ENCODE peak calls at places on chromosomes 1 and 21, in seven cellular contexts. One of them, this sample, is unnamed.

GRCh38 chr1:87226341-87226760 is 102.3 kb upstream of the LMO4 start:
- DNase-seq in IMR-90: peak; percentile 100
- DNase-seq in OCI-LY7: no peak
- DNase-seq in transverse colon: peak; percentile 55
- DNase-seq in astrocyte: peak; percentile 100
- DNase-seq in colonic mucosa: peak; percentile 45
- DNase-seq in small intestine: peak; percentile 77
- DNase-seq in this sample: peak; percentile 92

GRCh38 chr1:156705918-156706646 is 699 bp upstream of the CRABP2 start:
- DNase-seq in astrocyte: no peak
- DNase-seq in OCI-LY7: peak; percentile 55
- DNase-seq in IMR-90: peak; percentile 34
- DNase-seq in transverse colon: peak; percentile 66
- DNase-seq in small intestine: no peak
- DNase-seq in colonic mucosa: peak; percentile 64
- DNase-seq in this sample: peak; percentile 88

GRCh38 chr1:198408716-198409115 is 131.8 kb downstream of the ATP6V1G3 start:
- DNase-seq in small intestine: no peak
- DNase-seq in colonic mucosa: no peak
- DNase-seq in OCI-LY7: no peak
- DNase-seq in IMR-90: no peak
- DNase-seq in transverse colon: no peak
- DNase-seq in astrocyte: no peak
- DNase-seq in this sample: no peak

GRCh38 chr1:31523012-31523411 is 53.3 kb upstream of the TINAGL1 start:
- DNase-seq in OCI-LY7: no peak
- DNase-seq in small intestine: peak; percentile 62
- DNase-seq in transverse colon: no peak
- DNase-seq in colonic mucosa: no peak
- DNase-seq in astrocyte: peak; percentile 6
- DNase-seq in IMR-90: no peak
- DNase-seq in this sample: no peak

GRCh38 chr1:114009042-114009392 is 29.7 kb downstream of the OLFML3 start:
- DNase-seq in OCI-LY7: no peak
- DNase-seq in transverse colon: no peak
- DNase-seq in IMR-90: no peak
- DNase-seq in small intestine: no peak
- DNase-seq in colonic mucosa: no peak
- DNase-seq in astrocyte: no peak
- DNase-seq in this sample: no peak

GRCh38 chr1:9714257-9714718 is 62.8 kb downstream of the PIK3CD start:
- DNase-seq in small intestine: no peak
- DNase-seq in colonic mucosa: no peak
- DNase-seq in IMR-90: no peak
- DNase-seq in astrocyte: no peak
- DNase-seq in transverse colon: no peak
- DNase-seq in OCI-LY7: peak; percentile 38
- DNase-seq in this sample: no peak

GRCh38 chr1:8373547-8374270 is 55.8 kb downstream of the SLC45A1 start:
- DNase-seq in astrocyte: peak; percentile 90
- DNase-seq in small intestine: peak; percentile 47
- DNase-seq in OCI-LY7: no peak
- DNase-seq in transverse colon: peak; percentile 57
- DNase-seq in IMR-90: peak; percentile 92
- DNase-seq in colonic mucosa: peak; percentile 48
- DNase-seq in this sample: peak; percentile 91

GRCh38 chr1:18805925-18806849 is 53.3 kb downstream of the TAS1R2 start:
- DNase-seq in IMR-90: no peak
- DNase-seq in colonic mucosa: no peak
- DNase-seq in OCI-LY7: no peak
- DNase-seq in small intestine: no peak
- DNase-seq in astrocyte: no peak
- DNase-seq in transverse colon: no peak
- DNase-seq in this sample: peak; percentile 8

GRCh38 chr21:29490016-29490415 is 191.3 kb downstream of the BACH1 start:
- DNase-seq in small intestine: no peak
- DNase-seq in IMR-90: peak; percentile 62
- DNase-seq in OCI-LY7: no peak
- DNase-seq in colonic mucosa: no peak
- DNase-seq in transverse colon: no peak
- DNase-seq in astrocyte: peak; percentile 74
- DNase-seq in this sample: peak; percentile 15

GRCh38 chr1:53115403-53116306 is 26.8 kb downstream of the SLC1A7 start:
- DNase-seq in IMR-90: peak; percentile 65
- DNase-seq in OCI-LY7: no peak
- DNase-seq in colonic mucosa: no peak
- DNase-seq in transverse colon: no peak
- DNase-seq in small intestine: peak; percentile 67
- DNase-seq in astrocyte: peak; percentile 50
- DNase-seq in this sample: peak; percentile 65

GRCh38 chr1:117652421-117652820 is 46.6 kb downstream of the TENT5C start:
- DNase-seq in OCI-LY7: peak; percentile 54
- DNase-seq in astrocyte: no peak
- DNase-seq in IMR-90: peak; percentile 20
- DNase-seq in colonic mucosa: no peak
- DNase-seq in small intestine: no peak
- DNase-seq in transverse colon: no peak
- DNase-seq in this sample: no peak
- H3K9me3 ChIP-seq in OCI-LY7: no peaks in the 10 kb centered on the region
- H3K9me3 ChIP-seq in astrocyte: no peaks in the 10 kb centered on the region
- H3K9me3 ChIP-seq in IMR-90: no peaks in the 10 kb centered on the region
- H3K9me3 ChIP-seq in colonic mucosa: no peaks in the 10 kb centered on the region
- H3K9me3 ChIP-seq in small intestine: no peaks in the 10 kb centered on the region
- H3K9me3 ChIP-seq in transverse colon: no peaks in the 10 kb centered on the region
- H3K9me3 ChIP-seq in this sample: peaks cover 7% of the 10 kb centered on the region

GRCh38 chr1:109850827-109851226 is 59.8 kb upstream of the CSF1 start:
- DNase-seq in IMR-90: peak; percentile 60
- DNase-seq in colonic mucosa: no peak
- DNase-seq in small intestine: no peak
- DNase-seq in OCI-LY7: no peak
- DNase-seq in transverse colon: no peak
- DNase-seq in astrocyte: peak; percentile 37
- DNase-seq in this sample: no peak

GRCh38 chr1:109846846-109847245 is 63.8 kb upstream of the CSF1 start:
- DNase-seq in colonic mucosa: no peak
- DNase-seq in OCI-LY7: no peak
- DNase-seq in small intestine: no peak
- DNase-seq in astrocyte: no peak
- DNase-seq in IMR-90: no peak
- DNase-seq in transverse colon: no peak
- DNase-seq in this sample: no peak

GRCh38 chr1:109847251-109847650 is 63.4 kb upstream of the CSF1 start:
- DNase-seq in astrocyte: no peak
- DNase-seq in colonic mucosa: no peak
- DNase-seq in transverse colon: no peak
- DNase-seq in OCI-LY7: no peak
- DNase-seq in small intestine: no peak
- DNase-seq in IMR-90: no peak
- DNase-seq in this sample: no peak

GRCh38 chr1:109849670-109850069 is 61.0 kb upstream of the CSF1 start:
- DNase-seq in colonic mucosa: no peak
- DNase-seq in astrocyte: no peak
- DNase-seq in OCI-LY7: no peak
- DNase-seq in small intestine: no peak
- DNase-seq in IMR-90: no peak
- DNase-seq in transverse colon: no peak
- DNase-seq in this sample: no peak

DNA sequence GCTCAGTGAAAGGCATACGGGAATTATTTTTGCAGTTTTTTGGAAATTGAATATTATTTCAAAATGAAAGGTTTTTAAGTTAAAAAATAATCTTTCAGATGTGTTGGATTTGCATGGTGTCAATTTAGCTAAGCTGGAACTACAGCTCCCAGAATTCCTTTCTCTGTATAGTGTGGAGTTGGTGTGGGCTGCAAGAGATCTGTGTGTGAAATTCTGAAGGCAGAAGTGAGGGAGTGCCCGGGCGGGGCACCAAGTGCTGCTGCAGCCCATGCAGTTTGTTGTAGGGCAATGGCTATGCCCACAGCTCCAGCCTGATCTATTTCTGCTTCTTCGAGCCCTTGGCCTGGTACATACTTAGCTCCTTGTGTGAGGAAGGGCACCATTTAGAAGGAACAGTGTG is 60.5 kb upstream of the CSF1 start:
- DNase-seq in OCI-LY7: no peak
- DNase-seq in transverse colon: no peak
- DNase-seq in IMR-90: no peak
- DNase-seq in small intestine: peak; percentile 31
- DNase-seq in colonic mucosa: no peak
- DNase-seq in astrocyte: no peak
- DNase-seq in this sample: no peak
- H3K9me3 ChIP-seq in OCI-LY7: no peaks in the 10 kb centered on the region
- H3K9me3 ChIP-seq in transverse colon: no peaks in the 10 kb centered on the region
- H3K9me3 ChIP-seq in IMR-90: no peaks in the 10 kb centered on the region
- H3K9me3 ChIP-seq in small intestine: no peaks in the 10 kb centered on the region
- H3K9me3 ChIP-seq in colonic mucosa: no peaks in the 10 kb centered on the region
- H3K9me3 ChIP-seq in astrocyte: no peaks in the 10 kb centered on the region
- H3K9me3 ChIP-seq in this sample: no peaks in the 10 kb centered on the region

GRCh38 chr1:3956527-3957170 is 56.6 kb upstream of the C1orf174 start:
- DNase-seq in transverse colon: no peak
- DNase-seq in small intestine: no peak
- DNase-seq in OCI-LY7: no peak
- DNase-seq in IMR-90: no peak
- DNase-seq in colonic mucosa: no peak
- DNase-seq in astrocyte: no peak
- DNase-seq in this sample: no peak
- H3K9me3 ChIP-seq in transverse colon: no peaks in the 10 kb centered on the region
- H3K9me3 ChIP-seq in small intestine: no peaks in the 10 kb centered on the region
- H3K9me3 ChIP-seq in OCI-LY7: no peaks in the 10 kb centered on the region
- H3K9me3 ChIP-seq in IMR-90: peaks cover 40% of the 10 kb centered on the region
- H3K9me3 ChIP-seq in colonic mucosa: no peaks in the 10 kb centered on the region
- H3K9me3 ChIP-seq in astrocyte: no peaks in the 10 kb centered on the region
- H3K9me3 ChIP-seq in this sample: no peaks in the 10 kb centered on the region

GRCh38 chr1:227587968-227588367 is 24.6 kb downstream of the ZNF678 start:
- DNase-seq in astrocyte: no peak
- DNase-seq in transverse colon: no peak
- DNase-seq in OCI-LY7: no peak
- DNase-seq in colonic mucosa: no peak
- DNase-seq in small intestine: no peak
- DNase-seq in IMR-90: no peak
- DNase-seq in this sample: no peak
- H3K9me3 ChIP-seq in astrocyte: no peaks in the 10 kb centered on the region
- H3K9me3 ChIP-seq in transverse colon: peaks cover 20% of the 10 kb centered on the region
- H3K9me3 ChIP-seq in OCI-LY7: peaks cover 10% of the 10 kb centered on the region
- H3K9me3 ChIP-seq in colonic mucosa: no peaks in the 10 kb centered on the region
- H3K9me3 ChIP-seq in small intestine: peaks cover 1% of the 10 kb centered on the region
- H3K9me3 ChIP-seq in IMR-90: peaks cover 8% of the 10 kb centered on the region
- H3K9me3 ChIP-seq in this sample: peaks cover 24% of the 10 kb centered on the region

GRCh38 chr1:4308826-4309225 is 345.6 kb upstream of the AJAP1 start:
- DNase-seq in IMR-90: no peak
- DNase-seq in OCI-LY7: no peak
- DNase-seq in transverse colon: no peak
- DNase-seq in small intestine: no peak
- DNase-seq in colonic mucosa: no peak
- DNase-seq in astrocyte: no peak
- DNase-seq in this sample: no peak
- H3K9me3 ChIP-seq in IMR-90: peaks cover 52% of the 10 kb centered on the region
- H3K9me3 ChIP-seq in OCI-LY7: peaks cover 26% of the 10 kb centered on the region
- H3K9me3 ChIP-seq in transverse colon: peaks cover 2% of the 10 kb centered on the region
- H3K9me3 ChIP-seq in small intestine: no peaks in the 10 kb centered on the region
- H3K9me3 ChIP-seq in colonic mucosa: no peaks in the 10 kb centered on the region
- H3K9me3 ChIP-seq in astrocyte: peaks cover 10% of the 10 kb centered on the region
- H3K9me3 ChIP-seq in this sample: no peaks in the 10 kb centered on the region